ENCODE peak calls at places on chromosomes 6 and 20, in four cellular contexts. One of them, this sample, is unnamed.

GRCh38 chr20:19893356-19893755 is 123.8 kb upstream of the NAA20 start:
- DNase-seq in lower lobe of right lung: no peak
- DNase-seq in mesendoderm: no peak
- DNase-seq in AG09319: no peak
- DNase-seq in this sample: no peak

GRCh38 chr20:62589150-62589498 is 53.2 kb upstream of the SLCO4A1 start:
- DNase-seq in lower lobe of right lung: no peak
- DNase-seq in mesendoderm: no peak
- DNase-seq in AG09319: no peak
- DNase-seq in this sample: no peak

GRCh38 chr20:62742979-62743776 is 34.5 kb downstream of the NTSR1 start:
- DNase-seq in lower lobe of right lung: peak; percentile 34
- DNase-seq in mesendoderm: no peak
- DNase-seq in AG09319: no peak
- DNase-seq in this sample: no peak

GRCh38 chr20:59824711-59825562 is 108.5 kb downstream of the SYCP2 start:
- DNase-seq in lower lobe of right lung: no peak
- DNase-seq in mesendoderm: no peak
- DNase-seq in AG09319: no peak
- DNase-seq in this sample: no peak

GRCh38 chr6:62775427-62776022 is 435.7 kb upstream of the FKBP1C start:
- DNase-seq in lower lobe of right lung: no peak
- DNase-seq in mesendoderm: peak; percentile 47
- DNase-seq in AG09319: no peak
- DNase-seq in this sample: no peak

GRCh38 chr6:403659-404655 is 12.4 kb downstream of the IRF4 start:
- DNase-seq in lower lobe of right lung: no peak
- DNase-seq in mesendoderm: no peak
- DNase-seq in AG09319: no peak
- DNase-seq in this sample: no peak

GRCh38 chr20:59611286-59611685 is 6.9 kb downstream of the PHACTR3 start:
- DNase-seq in lower lobe of right lung: no peak
- DNase-seq in mesendoderm: no peak
- DNase-seq in AG09319: no peak
- DNase-seq in this sample: no peak

GRCh38 chr6:118659513-118660217 is 8.3 kb upstream of the CEP85L start:
- DNase-seq in lower lobe of right lung: no peak
- DNase-seq in mesendoderm: no peak
- DNase-seq in AG09319: no peak
- DNase-seq in this sample: no peak

GRCh38 chr6:27890351-27891299 is 21.6 kb downstream of the OR2B2 start:
- DNase-seq in lower lobe of right lung: peak; percentile 65
- DNase-seq in mesendoderm: peak; percentile 98
- DNase-seq in AG09319: peak; percentile 86
- DNase-seq in this sample: no peak

GRCh38 chr20:54123587-54124180 is 50.1 kb downstream of the CYP24A1 start:
- DNase-seq in lower lobe of right lung: peak; percentile 80
- DNase-seq in mesendoderm: peak; percentile 99
- DNase-seq in AG09319: peak; percentile 63
- DNase-seq in this sample: no peak

GRCh38 chr6:145688493-145688905 is 46.8 kb downstream of the EPM2A start:
- DNase-seq in lower lobe of right lung: no peak
- DNase-seq in mesendoderm: no peak
- DNase-seq in AG09319: peak; percentile 16
- DNase-seq in this sample: no peak

GRCh38 chr6:84411060-84411629 is 183.7 kb upstream of the CEP162 start:
- DNase-seq in lower lobe of right lung: no peak
- DNase-seq in mesendoderm: peak; percentile 54
- DNase-seq in AG09319: no peak
- DNase-seq in this sample: no peak

GRCh38 chr20:43936805-43937204 is 22.2 kb downstream of the TOX2 start:
- DNase-seq in lower lobe of right lung: no peak
- DNase-seq in mesendoderm: no peak
- DNase-seq in AG09319: no peak
- DNase-seq in this sample: no peak

GRCh38 chr6:31888281-31889258 is 8.9 kb downstream of the EHMT2 start:
- DNase-seq in lower lobe of right lung: no peak
- DNase-seq in mesendoderm: no peak
- DNase-seq in AG09319: no peak
- DNase-seq in this sample: peak; percentile 64

GRCh38 chr6:170093276-170093657 is 197.6 kb downstream of the DLL1 start:
- DNase-seq in lower lobe of right lung: peak; percentile 28
- DNase-seq in mesendoderm: no peak
- DNase-seq in AG09319: no peak
- DNase-seq in this sample: no peak

GRCh38 chr6:139325686-139326085 is 33.9 kb upstream of the TXLNB start:
- DNase-seq in lower lobe of right lung: no peak
- DNase-seq in mesendoderm: no peak
- DNase-seq in AG09319: no peak
- DNase-seq in this sample: no peak

GRCh38 chr6:105733556-105734162 is 330.8 kb upstream of the PREP start:
- DNase-seq in lower lobe of right lung: no peak
- DNase-seq in mesendoderm: peak; percentile 51
- DNase-seq in AG09319: no peak
- DNase-seq in this sample: no peak

GRCh38 chr6:31498748-31499147 is 803 bp downstream of the MICB start:
- DNase-seq in lower lobe of right lung: no peak
- DNase-seq in mesendoderm: peak; percentile 33
- DNase-seq in AG09319: no peak
- DNase-seq in this sample: no peak

This sample was measured in frontal cortex.